ENCODE peak calls at places on chromosome 1, in seven cellular contexts. One of them, this sample, is unnamed. For H3K4me1, the result is how much of the 10 kb centered on the place peaks cover.

GRCh38 chr1:172581779-172582178 is 48.8 kb downstream of the SUCO start:
- DNase-seq in GM12878: no peak
- DNase-seq in ascending aorta: no peak
- DNase-seq in cardiac muscle cell: no peak
- DNase-seq in PC-9: no peak
- DNase-seq in GM23338: peak
- DNase-seq in Panc1: no peak
- DNase-seq in this sample: no peak

GRCh38 chr1:11790880-11791715 is 14.7 kb downstream of the MTHFR start:
- DNase-seq in Panc1: no peak
- DNase-seq in PC-9: peak
- DNase-seq in ascending aorta: peak
- DNase-seq in GM23338: no peak
- DNase-seq in cardiac muscle cell: peak
- DNase-seq in GM12878: no peak
- DNase-seq in this sample: peak

GRCh38 chr1:23793018-23793781 is 2.3 kb downstream of the LYPLA2 start:
- DNase-seq in cardiac muscle cell: no peak
- DNase-seq in Panc1: no peak
- DNase-seq in PC-9: peak
- DNase-seq in GM12878: no peak
- DNase-seq in ascending aorta: no peak
- DNase-seq in GM23338: no peak
- DNase-seq in this sample: peak

GRCh38 chr1:169368406-169368769 is 393 bp downstream of the BLZF1 start:
- DNase-seq in GM23338: peak
- DNase-seq in cardiac muscle cell: peak
- DNase-seq in GM12878: peak
- DNase-seq in Panc1: no peak
- DNase-seq in ascending aorta: no peak
- DNase-seq in PC-9: no peak
- DNase-seq in this sample: no peak

GRCh38 chr1:50023292-50024159 is at the start of gene AGBL4:
- DNase-seq in cardiac muscle cell: peak
- DNase-seq in GM12878: no peak
- DNase-seq in PC-9: no peak
- DNase-seq in ascending aorta: peak
- DNase-seq in Panc1: no peak
- DNase-seq in GM23338: peak
- DNase-seq in this sample: peak

GRCh38 chr1:113981962-113982931 is 3.0 kb downstream of the OLFML3 start:
- DNase-seq in Panc1: no peak
- DNase-seq in cardiac muscle cell: peak
- DNase-seq in GM23338: no peak
- DNase-seq in GM12878: no peak
- DNase-seq in PC-9: no peak
- DNase-seq in ascending aorta: peak
- DNase-seq in this sample: peak

GRCh38 chr1:222749927-222750326 is 12.9 kb downstream of the FAM177B start:
- DNase-seq in PC-9: no peak
- DNase-seq in cardiac muscle cell: no peak
- DNase-seq in Panc1: no peak
- DNase-seq in GM12878: no peak
- DNase-seq in ascending aorta: no peak
- DNase-seq in GM23338: peak
- DNase-seq in this sample: no peak

GRCh38 chr1:22944656-22945055 is 28.0 kb downstream of the LACTBL1 start:
- DNase-seq in cardiac muscle cell: no peak
- DNase-seq in GM12878: no peak
- DNase-seq in Panc1: no peak
- DNase-seq in ascending aorta: no peak
- DNase-seq in GM23338: no peak
- DNase-seq in PC-9: no peak
- DNase-seq in this sample: no peak

GRCh38 chr1:201582261-201582951 is 43.5 kb downstream of the NAV1 start:
- DNase-seq in cardiac muscle cell: peak
- DNase-seq in PC-9: no peak
- DNase-seq in Panc1: no peak
- DNase-seq in GM12878: no peak
- DNase-seq in GM23338: no peak
- DNase-seq in ascending aorta: no peak
- DNase-seq in this sample: no peak

GRCh38 chr1:94698341-94698740 is 121.8 kb upstream of the SLC44A3 start:
- DNase-seq in ascending aorta: no peak
- DNase-seq in Panc1: no peak
- DNase-seq in cardiac muscle cell: no peak
- DNase-seq in PC-9: no peak
- DNase-seq in GM23338: no peak
- DNase-seq in GM12878: no peak
- DNase-seq in this sample: no peak

GRCh38 chr1:111234866-111235265 is 7.4 kb downstream of the CHI3L2 start:
- DNase-seq in Panc1: no peak
- DNase-seq in ascending aorta: no peak
- DNase-seq in GM12878: no peak
- DNase-seq in PC-9: no peak
- DNase-seq in cardiac muscle cell: no peak
- DNase-seq in GM23338: no peak
- DNase-seq in this sample: no peak

GRCh38 chr1:236522937-236523703 is 662 bp upstream of the LGALS8 start:
- DNase-seq in Panc1: no peak
- DNase-seq in GM23338: peak
- DNase-seq in cardiac muscle cell: no peak
- DNase-seq in GM12878: no peak
- DNase-seq in PC-9: no peak
- DNase-seq in ascending aorta: no peak
- DNase-seq in this sample: peak

GRCh38 chr1:183583466-183583865 is 6.8 kb downstream of the NCF2 start:
- DNase-seq in ascending aorta: peak
- DNase-seq in GM12878: no peak
- DNase-seq in Panc1: no peak
- DNase-seq in PC-9: no peak
- DNase-seq in GM23338: no peak
- DNase-seq in cardiac muscle cell: no peak
- DNase-seq in this sample: no peak

GRCh38 chr1:93004566-93005251 is 43.4 kb upstream of the DIPK1A start:
- DNase-seq in Panc1: no peak
- DNase-seq in cardiac muscle cell: no peak
- DNase-seq in GM12878: no peak
- DNase-seq in PC-9: no peak
- DNase-seq in GM23338: no peak
- DNase-seq in ascending aorta: no peak
- DNase-seq in this sample: no peak
- H3K27ac ChIP-seq in Panc1: no peak
- H3K27ac ChIP-seq in cardiac muscle cell: no peak
- H3K27ac ChIP-seq in GM12878: no peak
- H3K27ac ChIP-seq in PC-9: no peak
- H3K27ac ChIP-seq in GM23338: no peak
- H3K27ac ChIP-seq in ascending aorta: no peak
- H3K27ac ChIP-seq in this sample: no peak

GRCh38 chr1:38672692-38673091 is 186.9 kb downstream of the RRAGC start:
- DNase-seq in Panc1: no peak
- DNase-seq in PC-9: no peak
- DNase-seq in GM12878: no peak
- DNase-seq in ascending aorta: no peak
- DNase-seq in cardiac muscle cell: no peak
- DNase-seq in GM23338: no peak
- DNase-seq in this sample: no peak

GRCh38 chr1:38677311-38677710 is 182.3 kb downstream of the RRAGC start:
- DNase-seq in Panc1: no peak
- DNase-seq in ascending aorta: no peak
- DNase-seq in cardiac muscle cell: no peak
- DNase-seq in GM23338: no peak
- DNase-seq in GM12878: no peak
- DNase-seq in PC-9: no peak
- DNase-seq in this sample: no peak

GRCh38 chr1:38680801-38681510 is 178.6 kb downstream of the RRAGC start:
- DNase-seq in cardiac muscle cell: peak
- DNase-seq in GM23338: peak
- DNase-seq in ascending aorta: peak
- DNase-seq in PC-9: no peak
- DNase-seq in GM12878: no peak
- DNase-seq in Panc1: no peak
- DNase-seq in this sample: no peak

GRCh38 chr1:38677756-38678155 is 181.8 kb downstream of the RRAGC start:
- DNase-seq in cardiac muscle cell: no peak
- DNase-seq in GM12878: no peak
- DNase-seq in PC-9: no peak
- DNase-seq in ascending aorta: no peak
- DNase-seq in GM23338: no peak
- DNase-seq in Panc1: no peak
- DNase-seq in this sample: no peak
- H3K4me1 ChIP-seq in cardiac muscle cell: under half
- H3K4me1 ChIP-seq in GM12878: under half
- H3K4me1 ChIP-seq in PC-9: under half
- H3K4me1 ChIP-seq in ascending aorta: under half
- H3K4me1 ChIP-seq in GM23338: under half
- H3K4me1 ChIP-seq in Panc1: under half
- H3K4me1 ChIP-seq in this sample: under half

DNA sequence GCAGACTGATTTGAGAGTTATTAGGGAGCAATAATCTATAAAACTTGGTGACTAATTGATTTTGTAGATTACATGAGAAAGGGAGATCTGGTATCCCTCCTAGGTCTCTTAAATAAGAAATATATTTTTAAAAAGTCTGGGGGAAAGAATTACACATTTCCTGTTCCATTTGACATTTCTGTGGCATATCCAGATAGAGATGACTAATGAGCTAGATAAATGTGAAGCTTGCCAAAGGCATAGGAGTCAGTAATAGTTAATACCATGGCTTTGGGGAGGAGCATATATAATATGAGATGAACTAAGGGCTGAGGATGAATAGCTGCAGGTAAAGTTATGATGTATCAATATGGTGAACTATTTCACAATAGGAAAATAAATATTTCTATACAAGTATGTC is 663.7 kb downstream of the PTPRC start:
- DNase-seq in GM23338: no peak
- DNase-seq in GM12878: no peak
- DNase-seq in ascending aorta: no peak
- DNase-seq in PC-9: no peak
- DNase-seq in Panc1: no peak
- DNase-seq in cardiac muscle cell: no peak
- DNase-seq in this sample: no peak
- H3K27ac ChIP-seq in GM23338: no peak
- H3K27ac ChIP-seq in GM12878: no peak
- H3K27ac ChIP-seq in ascending aorta: no peak
- H3K27ac ChIP-seq in PC-9: no peak
- H3K27ac ChIP-seq in Panc1: no peak
- H3K27ac ChIP-seq in cardiac muscle cell: no peak
- H3K27ac ChIP-seq in this sample: no peak

DNA sequence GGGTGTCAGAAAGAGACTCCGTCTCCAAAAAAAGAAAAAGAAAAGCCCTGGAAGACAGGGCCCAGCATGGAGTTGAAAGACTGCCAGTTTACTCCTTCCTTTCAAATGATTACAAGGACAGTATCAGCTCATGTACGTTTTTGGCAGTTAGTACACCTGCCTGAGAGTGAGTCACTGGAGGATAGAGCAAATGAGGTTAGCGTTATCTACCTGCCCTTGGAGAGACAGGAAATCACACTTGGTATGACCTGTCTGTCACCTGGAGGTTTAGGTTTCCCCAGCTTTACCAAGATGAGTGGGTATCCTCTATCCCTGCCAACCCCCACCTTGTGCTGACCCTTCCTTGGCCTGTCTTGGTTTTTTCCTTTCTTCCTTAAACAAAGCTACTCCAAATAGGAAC is 96.8 kb upstream of the BMP8A start:
- DNase-seq in ascending aorta: no peak
- DNase-seq in PC-9: peak
- DNase-seq in Panc1: no peak
- DNase-seq in GM23338: no peak
- DNase-seq in cardiac muscle cell: no peak
- DNase-seq in GM12878: no peak
- DNase-seq in this sample: no peak
- H3K4me1 ChIP-seq in ascending aorta: half or more
- H3K4me1 ChIP-seq in PC-9: half or more
- H3K4me1 ChIP-seq in Panc1: half or more
- H3K4me1 ChIP-seq in GM23338: half or more
- H3K4me1 ChIP-seq in cardiac muscle cell: half or more
- H3K4me1 ChIP-seq in GM12878: under half
- H3K4me1 ChIP-seq in this sample: under half

DNA sequence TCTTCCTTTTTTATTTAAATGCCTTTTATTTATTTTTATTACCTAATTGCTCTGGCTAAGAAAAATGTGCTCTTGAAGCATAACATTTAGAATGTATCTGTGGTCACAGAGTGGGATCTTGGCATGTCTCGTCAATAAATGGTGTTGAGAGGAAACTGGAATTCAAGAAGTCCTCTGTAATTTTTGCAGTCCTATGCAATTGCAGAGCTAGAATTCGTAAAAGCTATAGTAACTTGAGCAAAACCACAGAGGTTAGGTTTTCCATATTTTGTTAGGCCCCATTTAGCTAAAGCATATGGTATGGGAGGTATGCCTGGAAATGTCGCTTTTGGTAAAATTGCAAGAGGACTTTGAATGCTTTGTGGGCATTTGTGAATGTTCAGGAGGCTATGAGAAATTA is 466.7 kb upstream of the NFIA start:
- DNase-seq in PC-9: no peak
- DNase-seq in GM23338: no peak
- DNase-seq in Panc1: no peak
- DNase-seq in cardiac muscle cell: no peak
- DNase-seq in ascending aorta: no peak
- DNase-seq in GM12878: no peak
- DNase-seq in this sample: no peak
- H3K27ac ChIP-seq in PC-9: no peak
- H3K27ac ChIP-seq in GM23338: no peak
- H3K27ac ChIP-seq in Panc1: no peak
- H3K27ac ChIP-seq in cardiac muscle cell: no peak
- H3K27ac ChIP-seq in ascending aorta: no peak
- H3K27ac ChIP-seq in GM12878: no peak
- H3K27ac ChIP-seq in this sample: no peak

This sample was measured in right cardiac atrium.